ENCODE peak calls at places on chromosomes 3 and 15, in six cellular contexts. V, J, Z, K, Q and O are unnamed samples.

GRCh38 chr3:31534036-31534435 is 1.3 kb downstream of the STT3B start:
- DNase-seq in V (no peak), K (no peak), Z (no peak), Q (no peak), J (peak; percentile 7), O (no peak)

GRCh38 chr3:79139395-79140060 is 628.3 kb downstream of the ROBO1 start:
- DNase-seq in J (no peak), Q (no peak), V (no peak), K (no peak), Z (no peak), O (no peak)

GRCh38 chr3:188000361-188000861 is 153.5 kb upstream of the LPP start:
- DNase-seq in K (no peak), Z (no peak), J (no peak), V (no peak), Q (no peak), O (no peak)

GRCh38 chr3:23667536-23668429 is 138.0 kb upstream of the UBE2E1 start:
- DNase-seq in Q (no peak), K (no peak), J (no peak), Z (no peak), V (no peak), O (no peak)

GRCh38 chr15:40115670-40116093 is 7.0 kb upstream of the BMF start:
- DNase-seq in V (peak; percentile 48), Z (no peak), K (no peak), J (no peak), Q (peak; percentile 71), O (no peak)

GRCh38 chr3:151768393-151768930 is 34.7 kb downstream of the AADACL2 start:
- DNase-seq in Q (no peak), K (no peak), V (no peak), J (no peak), Z (no peak), O (no peak)

GRCh38 chr3:64131755-64132154 is 93.5 kb downstream of the PRICKLE2 start:
- DNase-seq in V (no peak), J (no peak), Q (no peak), K (no peak), Z (no peak), O (no peak)

GRCh38 chr3:113084777-113085176 is 94.0 kb downstream of the GTPBP8 start:
- DNase-seq in J (no peak), K (no peak), V (peak; percentile 11), Q (peak; percentile 27), Z (no peak), O (peak; percentile 20)

GRCh38 chr15:101490922-101491738 is 1.6 kb upstream of the PCSK6 start:
- DNase-seq in V (no peak), Q (no peak), J (no peak), Z (no peak), K (no peak), O (no peak)

GRCh38 chr15:51801391-51801835 is 28.0 kb upstream of the TMOD3 start:
- DNase-seq in K (no peak), Z (no peak), Q (peak; percentile 51), J (peak; percentile 45), V (peak; percentile 54), O (peak; percentile 38)

GRCh38 chr15:92011611-92012367 is 158.3 kb downstream of the SLCO3A1 start:
- DNase-seq in Q (peak; percentile 52), V (peak; percentile 28), J (no peak), Z (no peak), K (no peak), O (no peak)

GRCh38 chr3:134388748-134389485 is 14.7 kb upstream of the AMOTL2 start:
- DNase-seq in V (no peak), Q (no peak), J (no peak), Z (no peak), K (no peak), O (no peak)

GRCh38 chr3:133759740-133760069 is 13.5 kb downstream of the TF start:
- DNase-seq in Z (no peak), V (no peak), Q (no peak), K (no peak), J (no peak), O (no peak)

GRCh38 chr3:45968706-45969105 is 25.4 kb downstream of the CXCR6 start:
- DNase-seq in K (no peak), V (no peak), Z (no peak), J (no peak), Q (no peak), O (no peak)

GRCh38 chr15:96409231-96410138 is 79.0 kb downstream of the NR2F2 start:
- DNase-seq in V (no peak), K (no peak), Z (peak; percentile 68), J (peak; percentile 21), Q (no peak), O (no peak)

GRCh38 chr15:101083336-101084045 is 164.3 kb downstream of the LRRK1 start:
- DNase-seq in K (no peak), J (no peak), Q (no peak), V (no peak), Z (peak; percentile 57), O (no peak)

GRCh38 chr3:38473229-38473628 is 19.5 kb downstream of the ACVR2B start:
- DNase-seq in V (no peak), K (no peak), Q (no peak), Z (no peak), J (peak; percentile 88), O (no peak)

GRCh38 chr3:31925271-31925630 is 55.8 kb downstream of the OSBPL10 start:
- DNase-seq in J (no peak), Q (no peak), Z (no peak), K (no peak), V (no peak), O (no peak)

GRCh38 chr3:126347543-126348161 is 9.6 kb downstream of the KLF15 start:
- DNase-seq in V (no peak), Z (peak; percentile 44), Q (no peak), K (peak; percentile 11), J (no peak), O (no peak)

GRCh38 chr15:65286704-65287514 is at the start of gene PARP16:
- DNase-seq in V (peak; percentile 92), Q (peak; percentile 94), K (peak; percentile 91), Z (peak; percentile 96), J (peak; percentile 96), O (peak; percentile 92)

GRCh38 chr15:69954726-69955125 is 143.0 kb downstream of the TLE3 start:
- DNase-seq in K (no peak), V (no peak), Q (no peak), Z (no peak), J (no peak), O (no peak)

GRCh38 chr3:157127831-157128767 is 31.8 kb downstream of the CCNL1 start:
- DNase-seq in Q (peak; percentile 46), J (peak; percentile 67), K (peak; percentile 67), V (peak; percentile 48), Z (peak; percentile 73), O (no peak)
- H3K4me3 ChIP-seq in Q (no peak overlapping the region), J (no peak overlapping the region), K (no peak overlapping the region), V (no peak overlapping the region), Z (no peak overlapping the region), O (no peak overlapping the region)

DNA sequence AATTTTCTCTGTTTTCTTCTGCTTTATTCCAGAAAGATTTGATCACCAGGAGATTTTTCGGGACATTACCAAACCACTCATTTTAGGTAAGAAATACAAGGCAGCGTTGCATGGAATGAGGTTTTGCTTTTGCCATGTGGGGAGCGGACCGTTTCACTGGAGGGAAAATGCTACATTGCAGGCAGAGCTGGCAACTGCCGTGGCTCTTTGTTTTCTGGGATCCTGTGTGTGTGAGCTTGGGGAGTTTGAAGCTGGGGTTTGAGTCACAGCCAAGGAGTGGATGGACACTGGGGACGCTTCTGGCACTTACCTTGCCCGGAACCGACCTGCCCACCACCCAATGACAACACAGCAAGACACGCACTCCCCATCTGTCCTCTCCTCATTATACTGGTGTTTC is 109.9 kb downstream of the APBA2 start:
- DNase-seq in J (no peak), Z (no peak), V (no peak), Q (no peak), K (no peak), O (no peak)
- H3K4me1 ChIP-seq in J (peaks cover 37% of the 10 kb centered on the region), Z (no peaks in the 10 kb centered on the region), V (no peaks in the 10 kb centered on the region), Q (no peaks in the 10 kb centered on the region), K (peaks cover 12% of the 10 kb centered on the region), O (peaks cover 16% of the 10 kb centered on the region)

GRCh38 chr3:101320475-101320874 is at the start of gene IMPG2:
- DNase-seq in V (no peak), K (no peak), J (no peak), Q (no peak), Z (no peak), O (no peak)
- H3K4me3 ChIP-seq in V (no peak within 1 kb of the TSS), K (no peak within 1 kb of the TSS), J (no peak within 1 kb of the TSS), Q (no peak within 1 kb of the TSS), Z (no peak within 1 kb of the TSS), O (no peak within 1 kb of the TSS)

DNA sequence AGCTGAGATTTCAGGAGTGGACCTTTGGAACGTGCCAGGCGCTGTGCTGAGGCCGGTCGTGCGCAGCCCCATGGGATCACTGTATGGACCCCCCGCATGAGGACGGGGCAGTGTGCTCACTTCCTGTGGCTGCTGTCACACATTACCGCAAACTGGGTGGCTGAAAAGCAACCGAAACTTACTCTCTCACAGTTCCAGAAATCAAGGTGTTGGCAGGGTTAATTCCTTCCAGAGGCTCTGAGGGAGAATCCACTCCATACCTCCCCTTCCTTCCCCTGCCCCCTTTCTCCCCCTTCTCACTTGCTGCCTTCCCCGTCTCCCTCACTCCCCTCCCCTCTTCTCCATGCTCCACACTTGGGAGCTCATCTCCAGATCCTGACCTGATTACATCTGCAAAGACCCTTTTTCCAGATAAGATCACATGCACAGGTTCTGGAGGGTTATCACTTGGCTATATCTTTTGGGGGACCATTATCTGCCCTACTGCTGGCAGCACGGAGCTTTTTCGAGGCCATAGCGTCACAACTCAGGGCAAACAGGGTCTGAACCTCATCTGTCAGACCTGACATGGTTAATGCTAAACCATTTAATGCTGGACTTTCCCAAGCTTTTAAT is 41.2 kb downstream of the KLF13 start:
- DNase-seq in Z (no peak), Q (no peak), V (no peak), K (no peak), J (no peak), O (peak; percentile 39)
- H3K4me1 ChIP-seq in Z (peaks cover 52% of the 10 kb centered on the region), Q (peaks cover 72% of the 10 kb centered on the region), V (peaks cover 84% of the 10 kb centered on the region), K (peaks cover 13% of the 10 kb centered on the region), J (peaks cover 43% of the 10 kb centered on the region), O (peaks cover 100% of the 10 kb centered on the region)

GRCh38 chr3:26621891-26622633 is 510 bp upstream of the LRRC3B start:
- DNase-seq in J (no peak), K (no peak), Q (no peak), Z (no peak), V (no peak), O (no peak)
- H3K4me3 ChIP-seq in J (peak overlapping the region; percentile 44), K (peak overlapping the region; percentile 14), Q (peak overlapping the region; percentile 58), Z (no peak overlapping the region), V (peak overlapping the region; percentile 64), O (peak overlapping the region; percentile 62)

GRCh38 chr3:71067977-71068376 is 515.6 kb downstream of the FOXP1 start:
- DNase-seq in V (no peak), K (no peak), J (no peak), Z (no peak), Q (no peak), O (no peak)
- H3K4me1 ChIP-seq in V (peaks cover 33% of the 10 kb centered on the region), K (peaks cover 20% of the 10 kb centered on the region), J (peaks cover 43% of the 10 kb centered on the region), Z (peaks cover 49% of the 10 kb centered on the region), Q (peaks cover 26% of the 10 kb centered on the region), O (peaks cover 78% of the 10 kb centered on the region)